ENCODE peak calls at places on chromosomes 3 and 15, in eight cellular contexts. One of them, this sample, is unnamed. For H3K36me3, the result is how much of the 10 kb centered on the place peaks cover.

GRCh38 chr3:147157629-147158028 is 248.7 kb downstream of the ZIC4 start:
- DNase-seq in CD4-positive, CD25-positive, alpha-beta regulatory T cell: no peak
- DNase-seq in GM23248: peak
- DNase-seq in left lung: no peak
- DNase-seq in body of pancreas: no peak
- DNase-seq in GM23338: no peak
- DNase-seq in Peyer's patch: no peak
- DNase-seq in upper lobe of right lung: no peak
- DNase-seq in this sample: no peak

GRCh38 chr3:180680097-180680430 is 775 bp upstream of the CCDC39 start:
- DNase-seq in CD4-positive, CD25-positive, alpha-beta regulatory T cell: peak
- DNase-seq in GM23248: peak
- DNase-seq in left lung: no peak
- DNase-seq in body of pancreas: peak
- DNase-seq in GM23338: peak
- DNase-seq in Peyer's patch: no peak
- DNase-seq in upper lobe of right lung: no peak
- DNase-seq in this sample: peak

GRCh38 chr3:174330303-174330702 is 528.8 kb upstream of the NAALADL2 start:
- DNase-seq in CD4-positive, CD25-positive, alpha-beta regulatory T cell: no peak
- DNase-seq in GM23248: peak
- DNase-seq in left lung: no peak
- DNase-seq in body of pancreas: no peak
- DNase-seq in GM23338: no peak
- DNase-seq in Peyer's patch: no peak
- DNase-seq in upper lobe of right lung: no peak
- DNase-seq in this sample: no peak

GRCh38 chr3:155323063-155323666 is 29.7 kb upstream of the STRIT1 start:
- DNase-seq in CD4-positive, CD25-positive, alpha-beta regulatory T cell: peak
- DNase-seq in GM23248: peak
- DNase-seq in left lung: no peak
- DNase-seq in body of pancreas: peak
- DNase-seq in GM23338: peak
- DNase-seq in Peyer's patch: no peak
- DNase-seq in upper lobe of right lung: no peak
- DNase-seq in this sample: no peak

GRCh38 chr3:31197941-31198340 is 303.5 kb upstream of the GADL1 start:
- DNase-seq in CD4-positive, CD25-positive, alpha-beta regulatory T cell: no peak
- DNase-seq in GM23248: peak
- DNase-seq in left lung: no peak
- DNase-seq in body of pancreas: no peak
- DNase-seq in GM23338: no peak
- DNase-seq in Peyer's patch: peak
- DNase-seq in upper lobe of right lung: no peak
- DNase-seq in this sample: no peak

GRCh38 chr3:103927896-103928295 is 1438.8 kb upstream of the ALCAM start:
- DNase-seq in CD4-positive, CD25-positive, alpha-beta regulatory T cell: no peak
- DNase-seq in GM23248: no peak
- DNase-seq in left lung: no peak
- DNase-seq in body of pancreas: no peak
- DNase-seq in GM23338: no peak
- DNase-seq in Peyer's patch: no peak
- DNase-seq in upper lobe of right lung: no peak
- DNase-seq in this sample: no peak

GRCh38 chr3:106542101-106542769 is 673.4 kb upstream of the CBLB start:
- DNase-seq in CD4-positive, CD25-positive, alpha-beta regulatory T cell: no peak
- DNase-seq in GM23248: peak
- DNase-seq in left lung: no peak
- DNase-seq in body of pancreas: no peak
- DNase-seq in GM23338: peak
- DNase-seq in Peyer's patch: no peak
- DNase-seq in upper lobe of right lung: no peak
- DNase-seq in this sample: no peak

GRCh38 chr15:65580287-65580686 is 30.6 kb downstream of the INTS14 start:
- DNase-seq in CD4-positive, CD25-positive, alpha-beta regulatory T cell: no peak
- DNase-seq in GM23248: peak
- DNase-seq in left lung: no peak
- DNase-seq in body of pancreas: no peak
- DNase-seq in GM23338: no peak
- DNase-seq in Peyer's patch: no peak
- DNase-seq in upper lobe of right lung: no peak
- DNase-seq in this sample: no peak

GRCh38 chr3:169146112-169146665 is 517.3 kb downstream of the MECOM start:
- DNase-seq in CD4-positive, CD25-positive, alpha-beta regulatory T cell: peak
- DNase-seq in GM23248: peak
- DNase-seq in left lung: peak
- DNase-seq in body of pancreas: peak
- DNase-seq in GM23338: peak
- DNase-seq in Peyer's patch: peak
- DNase-seq in upper lobe of right lung: peak
- DNase-seq in this sample: no peak

GRCh38 chr15:44532689-44533088 is 4.3 kb upstream of the EIF3J start:
- DNase-seq in CD4-positive, CD25-positive, alpha-beta regulatory T cell: no peak
- DNase-seq in GM23248: no peak
- DNase-seq in left lung: no peak
- DNase-seq in body of pancreas: no peak
- DNase-seq in GM23338: peak
- DNase-seq in Peyer's patch: no peak
- DNase-seq in upper lobe of right lung: no peak
- DNase-seq in this sample: no peak

GRCh38 chr3:52094591-52095485 is 38.5 kb upstream of the DUSP7 start:
- DNase-seq in CD4-positive, CD25-positive, alpha-beta regulatory T cell: no peak
- DNase-seq in GM23248: no peak
- DNase-seq in left lung: peak
- DNase-seq in body of pancreas: no peak
- DNase-seq in GM23338: no peak
- DNase-seq in Peyer's patch: no peak
- DNase-seq in upper lobe of right lung: peak
- DNase-seq in this sample: no peak

GRCh38 chr3:30640856-30641255 is 34.5 kb downstream of the TGFBR2 start:
- DNase-seq in CD4-positive, CD25-positive, alpha-beta regulatory T cell: no peak
- DNase-seq in GM23248: no peak
- DNase-seq in left lung: no peak
- DNase-seq in body of pancreas: no peak
- DNase-seq in GM23338: no peak
- DNase-seq in Peyer's patch: no peak
- DNase-seq in upper lobe of right lung: no peak
- DNase-seq in this sample: no peak

GRCh38 chr15:70912187-70912586 is 19.6 kb downstream of the LRRC49 start:
- DNase-seq in CD4-positive, CD25-positive, alpha-beta regulatory T cell: no peak
- DNase-seq in GM23248: no peak
- DNase-seq in left lung: no peak
- DNase-seq in body of pancreas: no peak
- DNase-seq in GM23338: no peak
- DNase-seq in Peyer's patch: no peak
- DNase-seq in upper lobe of right lung: no peak
- DNase-seq in this sample: no peak

GRCh38 chr3:113258311-113258710 is 47.0 kb downstream of the BOC start:
- DNase-seq in CD4-positive, CD25-positive, alpha-beta regulatory T cell: no peak
- DNase-seq in GM23248: peak
- DNase-seq in left lung: no peak
- DNase-seq in body of pancreas: no peak
- DNase-seq in GM23338: peak
- DNase-seq in Peyer's patch: no peak
- DNase-seq in upper lobe of right lung: no peak
- DNase-seq in this sample: no peak

GRCh38 chr3:187082976-187083375 is 56.3 kb downstream of the RPL39L start:
- DNase-seq in CD4-positive, CD25-positive, alpha-beta regulatory T cell: no peak
- DNase-seq in GM23248: no peak
- DNase-seq in left lung: no peak
- DNase-seq in body of pancreas: peak
- DNase-seq in GM23338: no peak
- DNase-seq in Peyer's patch: no peak
- DNase-seq in upper lobe of right lung: no peak
- DNase-seq in this sample: no peak
- H3K27ac ChIP-seq in CD4-positive, CD25-positive, alpha-beta regulatory T cell: no peak
- H3K27ac ChIP-seq in GM23248: no peak
- H3K27ac ChIP-seq in left lung: no peak
- H3K27ac ChIP-seq in body of pancreas: no peak
- H3K27ac ChIP-seq in GM23338: no peak
- H3K27ac ChIP-seq in Peyer's patch: no peak
- H3K27ac ChIP-seq in upper lobe of right lung: no peak
- H3K27ac ChIP-seq in this sample: no peak

GRCh38 chr3:49015765-49016164 is 2.6 kb downstream of the DALRD3 start:
- DNase-seq in CD4-positive, CD25-positive, alpha-beta regulatory T cell: no peak
- DNase-seq in GM23248: peak
- DNase-seq in left lung: no peak
- DNase-seq in body of pancreas: no peak
- DNase-seq in GM23338: no peak
- DNase-seq in Peyer's patch: no peak
- DNase-seq in upper lobe of right lung: no peak
- DNase-seq in this sample: no peak
- H3K36me3 ChIP-seq in CD4-positive, CD25-positive, alpha-beta regulatory T cell: under half
- H3K36me3 ChIP-seq in GM23248: under half
- H3K36me3 ChIP-seq in left lung: half or more
- H3K36me3 ChIP-seq in body of pancreas: under half
- H3K36me3 ChIP-seq in GM23338: under half
- H3K36me3 ChIP-seq in Peyer's patch: half or more
- H3K36me3 ChIP-seq in upper lobe of right lung: under half
- H3K36me3 ChIP-seq in this sample: half or more

DNA sequence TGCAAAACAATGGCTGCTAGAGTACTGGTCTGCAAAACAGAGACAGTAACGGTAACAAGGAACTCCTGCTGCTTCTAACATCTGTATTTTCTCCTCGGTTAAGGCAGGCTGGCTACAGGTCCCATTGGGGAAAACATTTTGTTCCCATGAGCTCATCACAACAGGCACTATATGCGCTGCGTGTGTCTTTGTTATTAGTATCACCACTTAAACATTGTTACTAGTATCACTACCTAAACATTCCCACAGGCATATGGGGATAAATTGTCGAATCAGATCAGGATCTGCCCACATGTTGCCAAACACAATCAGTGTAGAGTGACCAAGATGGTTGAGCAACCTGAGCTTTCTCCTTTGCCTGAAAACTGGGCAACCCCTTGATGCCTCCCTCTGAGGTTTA is 77.2 kb downstream of the TOP2B start:
- DNase-seq in CD4-positive, CD25-positive, alpha-beta regulatory T cell: no peak
- DNase-seq in GM23248: no peak
- DNase-seq in left lung: no peak
- DNase-seq in body of pancreas: no peak
- DNase-seq in GM23338: no peak
- DNase-seq in Peyer's patch: no peak
- DNase-seq in upper lobe of right lung: no peak
- DNase-seq in this sample: no peak
- H3K27ac ChIP-seq in CD4-positive, CD25-positive, alpha-beta regulatory T cell: no peak
- H3K27ac ChIP-seq in GM23248: no peak
- H3K27ac ChIP-seq in left lung: no peak
- H3K27ac ChIP-seq in body of pancreas: no peak
- H3K27ac ChIP-seq in GM23338: no peak
- H3K27ac ChIP-seq in Peyer's patch: no peak
- H3K27ac ChIP-seq in upper lobe of right lung: no peak
- H3K27ac ChIP-seq in this sample: no peak

DNA sequence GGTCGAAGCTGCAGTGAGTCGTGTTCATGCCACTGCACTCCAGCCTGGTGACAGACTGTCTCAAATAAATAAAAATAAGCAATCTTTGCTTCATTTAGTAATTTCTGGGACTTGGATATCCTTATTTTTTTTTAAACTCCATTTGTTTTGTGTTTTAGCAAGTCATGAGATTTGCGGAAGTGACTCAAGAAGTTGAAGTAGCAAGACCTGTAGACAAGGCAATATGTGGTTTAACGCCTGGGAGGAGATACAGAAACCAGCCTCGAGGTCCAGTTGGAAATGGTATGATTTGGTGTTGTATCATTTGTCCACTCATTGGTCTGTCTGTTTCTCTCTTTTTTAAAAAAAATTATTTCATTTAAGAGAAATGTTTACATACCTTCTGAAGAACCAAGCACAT is 16.6 kb upstream of the RPLP1 start:
- DNase-seq in CD4-positive, CD25-positive, alpha-beta regulatory T cell: no peak
- DNase-seq in GM23248: no peak
- DNase-seq in left lung: no peak
- DNase-seq in body of pancreas: no peak
- DNase-seq in GM23338: no peak
- DNase-seq in Peyer's patch: no peak
- DNase-seq in upper lobe of right lung: no peak
- DNase-seq in this sample: no peak
- H3K36me3 ChIP-seq in CD4-positive, CD25-positive, alpha-beta regulatory T cell: under half
- H3K36me3 ChIP-seq in GM23248: under half
- H3K36me3 ChIP-seq in left lung: under half
- H3K36me3 ChIP-seq in body of pancreas: under half
- H3K36me3 ChIP-seq in GM23338: half or more
- H3K36me3 ChIP-seq in Peyer's patch: under half
- H3K36me3 ChIP-seq in upper lobe of right lung: under half
- H3K36me3 ChIP-seq in this sample: under half

GRCh38 chr15:73950479-73951043 is 24.3 kb downstream of the LOXL1 start:
- DNase-seq in CD4-positive, CD25-positive, alpha-beta regulatory T cell: no peak
- DNase-seq in GM23248: peak
- DNase-seq in left lung: no peak
- DNase-seq in body of pancreas: peak
- DNase-seq in GM23338: no peak
- DNase-seq in Peyer's patch: peak
- DNase-seq in upper lobe of right lung: peak
- DNase-seq in this sample: no peak
- H3K27ac ChIP-seq in CD4-positive, CD25-positive, alpha-beta regulatory T cell: no peak
- H3K27ac ChIP-seq in GM23248: peak
- H3K27ac ChIP-seq in left lung: peak
- H3K27ac ChIP-seq in body of pancreas: peak
- H3K27ac ChIP-seq in GM23338: no peak
- H3K27ac ChIP-seq in Peyer's patch: peak
- H3K27ac ChIP-seq in upper lobe of right lung: peak
- H3K27ac ChIP-seq in this sample: no peak

DNA sequence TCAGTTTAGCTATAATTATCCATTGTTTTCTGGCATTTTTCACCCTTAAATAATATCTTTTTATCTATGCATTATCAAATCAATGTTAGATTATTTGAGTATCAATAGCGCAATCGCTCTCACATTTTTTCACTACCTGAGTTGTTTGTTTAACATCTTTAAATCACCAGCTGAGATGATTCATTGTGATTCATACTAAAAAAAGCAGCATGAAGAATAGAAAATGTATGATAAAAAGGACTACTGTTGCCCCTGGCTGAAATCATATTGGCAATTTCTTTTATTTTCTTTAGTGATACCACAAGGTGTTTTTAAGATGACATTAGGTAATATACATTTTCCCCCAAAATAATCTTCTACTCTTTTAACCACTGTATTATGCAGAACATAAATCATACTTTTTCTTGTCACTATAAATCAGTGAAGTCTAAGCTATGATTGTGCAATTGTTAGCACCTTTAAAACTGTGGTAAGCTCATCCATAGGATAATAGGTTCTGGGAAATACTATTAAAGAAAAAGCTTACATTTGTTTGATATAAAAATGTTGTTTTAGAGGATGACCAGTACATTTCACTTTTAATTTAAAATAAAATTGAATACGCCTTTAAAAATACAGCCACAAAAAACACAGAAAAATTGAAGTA is 889.1 kb downstream of the NAALADL2 start:
- DNase-seq in CD4-positive, CD25-positive, alpha-beta regulatory T cell: no peak
- DNase-seq in GM23248: peak
- DNase-seq in left lung: no peak
- DNase-seq in body of pancreas: no peak
- DNase-seq in GM23338: no peak
- DNase-seq in Peyer's patch: no peak
- DNase-seq in upper lobe of right lung: no peak
- DNase-seq in this sample: no peak
- H3K36me3 ChIP-seq in CD4-positive, CD25-positive, alpha-beta regulatory T cell: under half
- H3K36me3 ChIP-seq in GM23248: under half
- H3K36me3 ChIP-seq in left lung: under half
- H3K36me3 ChIP-seq in body of pancreas: under half
- H3K36me3 ChIP-seq in GM23338: under half
- H3K36me3 ChIP-seq in Peyer's patch: under half
- H3K36me3 ChIP-seq in upper lobe of right lung: under half
- H3K36me3 ChIP-seq in this sample: under half